ENCODE peak calls at places on chromosomes 13 and 19, in four cellular contexts. One of them, this sample, is unnamed.

GRCh38 chr13:110942248-110942981 is 27.5 kb upstream of the ANKRD10 start:
- DNase-seq in HuH-7.5: no peak
- DNase-seq in AG04450: no peak
- DNase-seq in pons: no peak
- DNase-seq in this sample: no peak

GRCh38 chr13:73303858-73304257 is 245.1 kb downstream of the KLF5 start:
- DNase-seq in HuH-7.5: no peak
- DNase-seq in AG04450: no peak
- DNase-seq in pons: no peak
- DNase-seq in this sample: no peak

GRCh38 chr19:18014197-18014596 is 6.2 kb downstream of the ARRDC2 start:
- DNase-seq in HuH-7.5: no peak
- DNase-seq in AG04450: no peak
- DNase-seq in pons: no peak
- DNase-seq in this sample: no peak

GRCh38 chr13:92265408-92265807 is 867.0 kb downstream of the GPC5 start:
- DNase-seq in HuH-7.5: no peak
- DNase-seq in AG04450: no peak
- DNase-seq in pons: no peak
- DNase-seq in this sample: no peak

GRCh38 chr19:5624154-5624663 is 1.3 kb downstream of the SAFB start:
- DNase-seq in HuH-7.5: no peak
- DNase-seq in AG04450: no peak
- DNase-seq in pons: no peak
- DNase-seq in this sample: peak

GRCh38 chr19:5141278-5141925 is 172.5 kb downstream of the KDM4B start:
- DNase-seq in HuH-7.5: no peak
- DNase-seq in AG04450: no peak
- DNase-seq in pons: no peak
- DNase-seq in this sample: no peak

GRCh38 chr19:46350758-46351159 is 3.9 kb downstream of the PPP5C start:
- DNase-seq in HuH-7.5: no peak
- DNase-seq in AG04450: no peak
- DNase-seq in pons: no peak
- DNase-seq in this sample: no peak

GRCh38 chr19:10544242-10544752 is 593 bp downstream of the ATG4D start:
- DNase-seq in HuH-7.5: peak
- DNase-seq in AG04450: no peak
- DNase-seq in pons: no peak
- DNase-seq in this sample: no peak

GRCh38 chr19:52190679-52191293 is 934 bp downstream of the PPP2R1A start:
- DNase-seq in HuH-7.5: no peak
- DNase-seq in AG04450: no peak
- DNase-seq in pons: peak
- DNase-seq in this sample: no peak

GRCh38 chr19:55442372-55443044 is 592 bp downstream of the SHISA7 start:
- DNase-seq in HuH-7.5: no peak
- DNase-seq in AG04450: no peak
- DNase-seq in pons: no peak
- DNase-seq in this sample: no peak

GRCh38 chr19:43902399-43902798 is 32.7 kb downstream of the ZNF45 start:
- DNase-seq in HuH-7.5: no peak
- DNase-seq in AG04450: no peak
- DNase-seq in pons: no peak
- DNase-seq in this sample: no peak

GRCh38 chr13:50612717-50613116 is 230.8 kb downstream of the DLEU7 start:
- DNase-seq in HuH-7.5: no peak
- DNase-seq in AG04450: no peak
- DNase-seq in pons: no peak
- DNase-seq in this sample: no peak

GRCh38 chr19:4369888-4370260 is 26.5 kb downstream of the MPND start:
- DNase-seq in HuH-7.5: no peak
- DNase-seq in AG04450: no peak
- DNase-seq in pons: peak
- DNase-seq in this sample: peak

GRCh38 chr13:91482427-91482826 is 84.0 kb downstream of the GPC5 start:
- DNase-seq in HuH-7.5: no peak
- DNase-seq in AG04450: no peak
- DNase-seq in pons: no peak
- DNase-seq in this sample: no peak

GRCh38 chr13:107375701-107376350 is 807.9 kb upstream of the ARGLU1 start:
- DNase-seq in HuH-7.5: no peak
- DNase-seq in AG04450: no peak
- DNase-seq in pons: no peak
- DNase-seq in this sample: no peak

GRCh38 chr13:32300920-32301319 is 14.2 kb downstream of the ZAR1L start:
- DNase-seq in HuH-7.5: no peak
- DNase-seq in AG04450: no peak
- DNase-seq in pons: no peak
- DNase-seq in this sample: no peak

GRCh38 chr13:25501231-25501630 is 129.5 kb downstream of the ATP8A2 start:
- DNase-seq in HuH-7.5: no peak
- DNase-seq in AG04450: no peak
- DNase-seq in pons: no peak
- DNase-seq in this sample: no peak

GRCh38 chr13:37138169-37138568 is 32.7 kb upstream of the CSNK1A1L start:
- DNase-seq in HuH-7.5: no peak
- DNase-seq in AG04450: no peak
- DNase-seq in pons: no peak
- DNase-seq in this sample: no peak

GRCh38 chr19:7894612-7895309 is 6.5 kb downstream of the LRRC8E start:
- DNase-seq in HuH-7.5: no peak
- DNase-seq in AG04450: no peak
- DNase-seq in pons: no peak
- DNase-seq in this sample: no peak

GRCh38 chr19:31448221-31448657 is 99.0 kb upstream of the TSHZ3 start:
- DNase-seq in HuH-7.5: no peak
- DNase-seq in AG04450: peak
- DNase-seq in pons: no peak
- DNase-seq in this sample: no peak

GRCh38 chr19:31331536-31331935 is 17.7 kb downstream of the TSHZ3 start:
- DNase-seq in HuH-7.5: no peak
- DNase-seq in AG04450: no peak
- DNase-seq in pons: no peak
- DNase-seq in this sample: no peak

GRCh38 chr19:58089846-58090245 is 8.2 kb downstream of the ZSCAN18 start:
- DNase-seq in HuH-7.5: no peak
- DNase-seq in AG04450: no peak
- DNase-seq in pons: no peak
- DNase-seq in this sample: no peak

GRCh38 chr13:45846681-45847080 is 4.9 kb downstream of the SIAH3 start:
- DNase-seq in HuH-7.5: no peak
- DNase-seq in AG04450: no peak
- DNase-seq in pons: no peak
- DNase-seq in this sample: no peak

GRCh38 chr13:52652980-52653303 is 306 bp downstream of the SUGT1 start:
- DNase-seq in HuH-7.5: peak
- DNase-seq in AG04450: no peak
- DNase-seq in pons: no peak
- DNase-seq in this sample: no peak

GRCh38 chr13:33455291-33455690 is 169.7 kb upstream of the STARD13 start:
- DNase-seq in HuH-7.5: no peak
- DNase-seq in AG04450: no peak
- DNase-seq in pons: no peak
- DNase-seq in this sample: no peak

GRCh38 chr19:12841094-12841493 is 2.8 kb downstream of the MAST1 start:
- DNase-seq in HuH-7.5: no peak
- DNase-seq in AG04450: no peak
- DNase-seq in pons: no peak
- DNase-seq in this sample: no peak

GRCh38 chr19:53942001-53942786 is 20.5 kb upstream of the CACNG8 start:
- DNase-seq in HuH-7.5: no peak
- DNase-seq in AG04450: no peak
- DNase-seq in pons: no peak
- DNase-seq in this sample: no peak

GRCh38 chr19:10593820-10594637 is 6.9 kb upstream of the AP1M2 start:
- DNase-seq in HuH-7.5: no peak
- DNase-seq in AG04450: no peak
- DNase-seq in pons: peak
- DNase-seq in this sample: peak

GRCh38 chr19:11018179-11018578 is 57.3 kb downstream of the SMARCA4 start:
- DNase-seq in HuH-7.5: no peak
- DNase-seq in AG04450: no peak
- DNase-seq in pons: no peak
- DNase-seq in this sample: no peak

GRCh38 chr13:29934531-29935308 is 84.3 kb upstream of the UBL3 start:
- DNase-seq in HuH-7.5: no peak
- DNase-seq in AG04450: no peak
- DNase-seq in pons: no peak
- DNase-seq in this sample: no peak

GRCh38 chr19:35863018-35863417 is 5.4 kb upstream of the APLP1 start:
- DNase-seq in HuH-7.5: no peak
- DNase-seq in AG04450: no peak
- DNase-seq in pons: no peak
- DNase-seq in this sample: no peak

GRCh38 chr19:42421591-42422031 is 5.6 kb downstream of the LIPE start:
- DNase-seq in HuH-7.5: no peak
- DNase-seq in AG04450: no peak
- DNase-seq in pons: no peak
- DNase-seq in this sample: no peak

GRCh38 chr19:39946532-39946931 is 12.1 kb upstream of the FCGBP start:
- DNase-seq in HuH-7.5: no peak
- DNase-seq in AG04450: no peak
- DNase-seq in pons: no peak
- DNase-seq in this sample: no peak

GRCh38 chr13:99265162-99265822 is 7.1 kb upstream of the GPR18 start:
- DNase-seq in HuH-7.5: no peak
- DNase-seq in AG04450: no peak
- DNase-seq in pons: no peak
- DNase-seq in this sample: no peak

GRCh38 chr19:13026478-13026999 is 31.3 kb downstream of the NFIX start:
- DNase-seq in HuH-7.5: peak
- DNase-seq in AG04450: no peak
- DNase-seq in pons: no peak
- DNase-seq in this sample: no peak

GRCh38 chr13:38566526-38566925 is 120.4 kb upstream of the FREM2 start:
- DNase-seq in HuH-7.5: no peak
- DNase-seq in AG04450: no peak
- DNase-seq in pons: peak
- DNase-seq in this sample: no peak